ENCODE peak calls at places on chromosome 3, in ten cellular contexts. One of them, this sample, is unnamed.

GRCh38 chr3:152159328-152159727 is 109.4 kb upstream of the MBNL1 start:
- DNase-seq in breast epithelium: no peak
- DNase-seq in foreskin fibroblast: peak; percentile 79
- DNase-seq in omental fat pad: no peak
- DNase-seq in uterus: no peak
- DNase-seq in mucosa of descending colon: no peak
- DNase-seq in mesothelial cell of epicardium: no peak
- DNase-seq in WTC11: no peak
- DNase-seq in neural crest cell: no peak
- DNase-seq in AG04450: peak; percentile 89
- DNase-seq in this sample: peak; percentile 40

GRCh38 chr3:9951962-9952805 is at the start of gene PRRT3:
- DNase-seq in omental fat pad: no peak
- DNase-seq in uterus: peak; percentile 24
- DNase-seq in AG04450: no peak
- DNase-seq in WTC11: peak; percentile 76
- DNase-seq in neural crest cell: peak; percentile 42
- DNase-seq in foreskin fibroblast: no peak
- DNase-seq in breast epithelium: no peak
- DNase-seq in mucosa of descending colon: peak; percentile 47
- DNase-seq in mesothelial cell of epicardium: peak; percentile 55
- DNase-seq in this sample: peak; percentile 23

GRCh38 chr3:36993326-36994283 is at the start of gene MLH1:
- DNase-seq in uterus: peak; percentile 99
- DNase-seq in neural crest cell: peak; percentile 99
- DNase-seq in breast epithelium: peak; percentile 100
- DNase-seq in foreskin fibroblast: peak; percentile 100
- DNase-seq in mucosa of descending colon: peak; percentile 95
- DNase-seq in mesothelial cell of epicardium: peak; percentile 98
- DNase-seq in omental fat pad: peak; percentile 97
- DNase-seq in WTC11: peak; percentile 99
- DNase-seq in AG04450: peak; percentile 100
- DNase-seq in this sample: peak; percentile 89

GRCh38 chr3:128054363-128054762 is 2.1 kb downstream of the SEC61A1 start:
- DNase-seq in mesothelial cell of epicardium: no peak
- DNase-seq in AG04450: no peak
- DNase-seq in uterus: no peak
- DNase-seq in foreskin fibroblast: peak; percentile 65
- DNase-seq in WTC11: no peak
- DNase-seq in breast epithelium: no peak
- DNase-seq in neural crest cell: no peak
- DNase-seq in omental fat pad: no peak
- DNase-seq in mucosa of descending colon: no peak
- DNase-seq in this sample: peak; percentile 54

GRCh38 chr3:74613060-74613459 is 1.4 kb downstream of the CNTN3 start:
- DNase-seq in neural crest cell: no peak
- DNase-seq in WTC11: no peak
- DNase-seq in uterus: no peak
- DNase-seq in mucosa of descending colon: no peak
- DNase-seq in mesothelial cell of epicardium: no peak
- DNase-seq in foreskin fibroblast: no peak
- DNase-seq in AG04450: no peak
- DNase-seq in omental fat pad: no peak
- DNase-seq in breast epithelium: no peak
- DNase-seq in this sample: peak; percentile 24

GRCh38 chr3:192869131-192870027 is 48.3 kb downstream of the MB21D2 start:
- DNase-seq in mucosa of descending colon: no peak
- DNase-seq in omental fat pad: no peak
- DNase-seq in AG04450: no peak
- DNase-seq in neural crest cell: no peak
- DNase-seq in WTC11: no peak
- DNase-seq in mesothelial cell of epicardium: no peak
- DNase-seq in breast epithelium: no peak
- DNase-seq in uterus: peak; percentile 25
- DNase-seq in foreskin fibroblast: peak; percentile 65
- DNase-seq in this sample: no peak

GRCh38 chr3:124787490-124788195 is 57.4 kb downstream of the UMPS start:
- DNase-seq in omental fat pad: no peak
- DNase-seq in uterus: no peak
- DNase-seq in breast epithelium: no peak
- DNase-seq in mucosa of descending colon: no peak
- DNase-seq in neural crest cell: no peak
- DNase-seq in WTC11: no peak
- DNase-seq in mesothelial cell of epicardium: no peak
- DNase-seq in foreskin fibroblast: no peak
- DNase-seq in AG04450: no peak
- DNase-seq in this sample: no peak

GRCh38 chr3:172709776-172710708 is 825 bp downstream of the NCEH1 start:
- DNase-seq in WTC11: peak; percentile 23
- DNase-seq in omental fat pad: no peak
- DNase-seq in mesothelial cell of epicardium: peak; percentile 41
- DNase-seq in neural crest cell: no peak
- DNase-seq in breast epithelium: peak; percentile 39
- DNase-seq in foreskin fibroblast: no peak
- DNase-seq in mucosa of descending colon: peak; percentile 60
- DNase-seq in AG04450: no peak
- DNase-seq in uterus: peak; percentile 47
- DNase-seq in this sample: peak; percentile 44

GRCh38 chr3:2511356-2511755 is 412.7 kb downstream of the CNTN4 start:
- DNase-seq in WTC11: no peak
- DNase-seq in foreskin fibroblast: no peak
- DNase-seq in neural crest cell: no peak
- DNase-seq in omental fat pad: no peak
- DNase-seq in breast epithelium: no peak
- DNase-seq in mesothelial cell of epicardium: no peak
- DNase-seq in mucosa of descending colon: no peak
- DNase-seq in uterus: no peak
- DNase-seq in AG04450: no peak
- DNase-seq in this sample: no peak

GRCh38 chr3:183868804-183869203 is 15.9 kb downstream of the PARL start:
- DNase-seq in omental fat pad: no peak
- DNase-seq in uterus: no peak
- DNase-seq in breast epithelium: no peak
- DNase-seq in foreskin fibroblast: no peak
- DNase-seq in mucosa of descending colon: no peak
- DNase-seq in AG04450: no peak
- DNase-seq in neural crest cell: no peak
- DNase-seq in WTC11: no peak
- DNase-seq in mesothelial cell of epicardium: no peak
- DNase-seq in this sample: no peak

GRCh38 chr3:128254066-128254590 is 100.8 kb downstream of the EEFSEC start:
- DNase-seq in foreskin fibroblast: no peak
- DNase-seq in WTC11: no peak
- DNase-seq in uterus: no peak
- DNase-seq in neural crest cell: no peak
- DNase-seq in omental fat pad: no peak
- DNase-seq in mesothelial cell of epicardium: no peak
- DNase-seq in mucosa of descending colon: no peak
- DNase-seq in breast epithelium: no peak
- DNase-seq in AG04450: no peak
- DNase-seq in this sample: no peak

GRCh38 chr3:156230291-156230900 is 110.0 kb downstream of the KCNAB1 start:
- DNase-seq in foreskin fibroblast: no peak
- DNase-seq in mesothelial cell of epicardium: no peak
- DNase-seq in WTC11: no peak
- DNase-seq in mucosa of descending colon: no peak
- DNase-seq in uterus: no peak
- DNase-seq in omental fat pad: no peak
- DNase-seq in neural crest cell: no peak
- DNase-seq in AG04450: no peak
- DNase-seq in breast epithelium: no peak
- DNase-seq in this sample: no peak

GRCh38 chr3:16841906-16842709 is 42.6 kb upstream of the PLCL2 start:
- DNase-seq in neural crest cell: no peak
- DNase-seq in breast epithelium: no peak
- DNase-seq in mesothelial cell of epicardium: no peak
- DNase-seq in foreskin fibroblast: no peak
- DNase-seq in AG04450: no peak
- DNase-seq in mucosa of descending colon: peak; percentile 71
- DNase-seq in uterus: no peak
- DNase-seq in WTC11: peak; percentile 16
- DNase-seq in omental fat pad: no peak
- DNase-seq in this sample: no peak

GRCh38 chr3:185460719-185461350 is 38.0 kb downstream of the TMEM41A start:
- DNase-seq in foreskin fibroblast: peak; percentile 10
- DNase-seq in AG04450: no peak
- DNase-seq in WTC11: no peak
- DNase-seq in omental fat pad: no peak
- DNase-seq in uterus: no peak
- DNase-seq in mesothelial cell of epicardium: no peak
- DNase-seq in breast epithelium: no peak
- DNase-seq in neural crest cell: no peak
- DNase-seq in mucosa of descending colon: no peak
- DNase-seq in this sample: peak; percentile 54

GRCh38 chr3:57852896-57853295 is 96.8 kb downstream of the SLMAP start:
- DNase-seq in WTC11: no peak
- DNase-seq in omental fat pad: no peak
- DNase-seq in AG04450: no peak
- DNase-seq in uterus: no peak
- DNase-seq in foreskin fibroblast: peak; percentile 4
- DNase-seq in neural crest cell: no peak
- DNase-seq in mucosa of descending colon: no peak
- DNase-seq in mesothelial cell of epicardium: no peak
- DNase-seq in breast epithelium: no peak
- DNase-seq in this sample: peak; percentile 25

DNA sequence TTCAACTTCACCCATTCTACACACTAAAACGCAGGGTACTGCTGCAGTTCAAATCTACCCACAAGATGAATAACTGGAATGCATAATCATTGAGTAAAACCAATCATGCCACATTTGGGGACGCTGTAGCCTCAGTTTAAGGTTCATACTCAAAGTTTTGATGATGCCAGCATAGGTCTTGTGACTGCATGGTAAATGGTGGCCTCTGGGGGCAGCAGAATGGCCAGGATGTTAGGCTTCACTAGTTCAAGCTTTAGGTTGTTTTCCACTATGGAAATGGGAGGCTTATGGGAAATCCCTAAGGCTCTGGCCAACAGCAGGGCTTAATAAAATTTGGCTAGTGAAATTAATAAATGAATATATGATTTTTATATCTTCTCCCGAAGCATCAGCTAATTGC is 104.3 kb upstream of the TSC22D2 start:
- DNase-seq in omental fat pad: no peak
- DNase-seq in breast epithelium: no peak
- DNase-seq in uterus: no peak
- DNase-seq in WTC11: peak; percentile 34
- DNase-seq in mucosa of descending colon: no peak
- DNase-seq in AG04450: no peak
- DNase-seq in neural crest cell: no peak
- DNase-seq in mesothelial cell of epicardium: no peak
- DNase-seq in foreskin fibroblast: no peak
- DNase-seq in this sample: peak; percentile 39
- TF ChIP-seq CTCF in omental fat pad: no peak
- TF ChIP-seq CTCF in breast epithelium: no peak
- TF ChIP-seq CTCF in uterus: no peak
- TF ChIP-seq CTCF in WTC11: peak; percentile 28
- TF ChIP-seq CTCF in mucosa of descending colon: no peak
- TF ChIP-seq CTCF in AG04450: peak; percentile 21
- TF ChIP-seq CTCF in neural crest cell: peak; percentile 50
- TF ChIP-seq CTCF in mesothelial cell of epicardium: peak; percentile 16
- TF ChIP-seq CTCF in foreskin fibroblast: peak; percentile 14
- TF ChIP-seq CTCF in this sample: peak; percentile 23

DNA sequence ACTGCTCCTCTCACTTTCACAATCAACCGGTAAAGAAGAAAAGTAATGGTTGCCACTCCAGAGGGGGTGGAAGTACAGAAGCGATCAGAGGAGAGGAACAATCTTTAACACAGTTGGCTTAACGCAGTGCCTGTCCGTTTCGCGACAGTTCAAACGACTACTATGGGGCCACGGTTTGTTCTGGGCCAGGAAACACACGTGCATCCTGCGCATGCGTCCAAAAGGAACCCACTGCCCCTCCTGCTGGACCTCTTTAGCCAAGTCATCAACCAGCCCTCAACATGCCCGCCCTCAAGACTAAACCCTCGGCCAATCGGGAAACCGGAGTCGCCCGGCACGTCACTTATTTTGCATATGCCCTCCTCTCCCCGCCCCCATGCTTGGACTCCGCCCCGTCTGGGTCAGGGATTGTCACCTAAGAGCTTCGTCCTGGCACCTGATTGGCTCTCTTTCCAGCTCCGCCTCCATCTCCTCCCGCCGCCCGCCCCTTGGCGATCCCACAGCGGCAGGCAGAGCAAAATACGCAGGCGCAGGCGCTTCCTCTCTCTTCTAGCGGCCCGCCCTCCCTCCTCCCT is 345 bp upstream of the CDV3 start:
- DNase-seq in omental fat pad: peak; percentile 98
- DNase-seq in AG04450: peak; percentile 100
- DNase-seq in uterus: peak; percentile 100
- DNase-seq in breast epithelium: peak; percentile 100
- DNase-seq in neural crest cell: peak; percentile 99
- DNase-seq in mesothelial cell of epicardium: peak; percentile 100
- DNase-seq in foreskin fibroblast: peak; percentile 100
- DNase-seq in WTC11: peak; percentile 100
- DNase-seq in mucosa of descending colon: peak; percentile 100
- DNase-seq in this sample: peak; percentile 100
- TF ChIP-seq CTCF in omental fat pad: no peak
- TF ChIP-seq CTCF in AG04450: peak; percentile 12
- TF ChIP-seq CTCF in uterus: no peak
- TF ChIP-seq CTCF in breast epithelium: peak; percentile 41
- TF ChIP-seq CTCF in neural crest cell: no peak
- TF ChIP-seq CTCF in mesothelial cell of epicardium: no peak
- TF ChIP-seq CTCF in foreskin fibroblast: no peak
- TF ChIP-seq CTCF in WTC11: no peak
- TF ChIP-seq CTCF in mucosa of descending colon: peak; percentile 26
- TF ChIP-seq CTCF in this sample: no peak

GRCh38 chr3:33439421-33440327 is 531 bp downstream of the UBP1 start:
- DNase-seq in mucosa of descending colon: peak; percentile 76
- DNase-seq in omental fat pad: no peak
- DNase-seq in mesothelial cell of epicardium: peak; percentile 80
- DNase-seq in foreskin fibroblast: peak; percentile 56
- DNase-seq in neural crest cell: peak; percentile 44
- DNase-seq in uterus: peak; percentile 54
- DNase-seq in WTC11: no peak
- DNase-seq in AG04450: no peak
- DNase-seq in breast epithelium: peak; percentile 26
- DNase-seq in this sample: peak; percentile 39
- TF ChIP-seq CTCF in mucosa of descending colon: peak; percentile 16
- TF ChIP-seq CTCF in omental fat pad: no peak
- TF ChIP-seq CTCF in mesothelial cell of epicardium: peak; percentile 15
- TF ChIP-seq CTCF in foreskin fibroblast: no peak
- TF ChIP-seq CTCF in neural crest cell: peak; percentile 43
- TF ChIP-seq CTCF in uterus: no peak
- TF ChIP-seq CTCF in WTC11: no peak
- TF ChIP-seq CTCF in AG04450: peak; percentile 3
- TF ChIP-seq CTCF in breast epithelium: no peak
- TF ChIP-seq CTCF in this sample: peak; percentile 30

DNA sequence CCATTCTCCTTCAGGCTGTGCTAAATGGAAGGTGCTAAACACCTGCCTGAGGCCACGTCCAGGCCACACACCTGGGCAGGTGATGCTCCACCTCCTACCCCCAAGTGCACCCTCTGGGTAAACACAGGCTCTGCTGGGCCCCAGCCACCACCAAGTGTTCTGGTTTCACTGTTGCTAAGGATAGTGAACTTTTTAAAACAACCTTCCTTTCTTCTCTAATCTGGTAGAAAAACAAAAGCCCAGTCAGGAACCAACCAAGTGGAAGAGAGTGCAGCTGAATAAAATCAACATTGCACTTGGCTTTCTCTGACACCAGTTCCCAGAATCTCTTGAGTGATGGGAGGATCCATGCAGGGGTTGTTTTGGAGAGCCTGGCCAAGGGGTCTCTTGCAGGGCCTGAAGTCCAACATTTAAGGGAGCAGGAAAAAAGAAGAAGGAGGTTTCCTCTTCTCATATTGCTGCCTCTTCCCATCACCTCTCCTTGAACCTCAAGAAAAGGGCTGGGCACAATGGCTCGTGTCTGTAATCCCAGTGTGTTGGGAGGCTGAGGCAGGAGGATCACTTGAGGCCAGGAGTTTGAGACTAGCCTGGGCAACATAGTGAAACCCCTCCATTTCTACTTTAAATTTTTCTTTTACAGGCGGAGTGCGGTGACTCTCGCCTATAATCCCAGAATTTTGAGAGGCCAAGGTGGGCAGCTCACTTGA is 26.2 kb upstream of the ATP13A3 start:
- DNase-seq in uterus: no peak
- DNase-seq in breast epithelium: no peak
- DNase-seq in neural crest cell: no peak
- DNase-seq in mucosa of descending colon: no peak
- DNase-seq in AG04450: no peak
- DNase-seq in foreskin fibroblast: no peak
- DNase-seq in mesothelial cell of epicardium: no peak
- DNase-seq in WTC11: no peak
- DNase-seq in omental fat pad: no peak
- DNase-seq in this sample: no peak
- TF ChIP-seq CTCF in uterus: no peak
- TF ChIP-seq CTCF in breast epithelium: no peak
- TF ChIP-seq CTCF in neural crest cell: no peak
- TF ChIP-seq CTCF in mucosa of descending colon: no peak
- TF ChIP-seq CTCF in AG04450: no peak
- TF ChIP-seq CTCF in foreskin fibroblast: no peak
- TF ChIP-seq CTCF in mesothelial cell of epicardium: no peak
- TF ChIP-seq CTCF in WTC11: no peak
- TF ChIP-seq CTCF in omental fat pad: no peak
- TF ChIP-seq CTCF in this sample: no peak

This sample was measured in MCF 10A.